ENCODE peak calls at places on chromosome 10, in nine cellular contexts. K is AG09309, F is lower lobe of right lung, I is tibial artery, V is PC-3, T is mucosa of descending colon, H is AG10803, N is NB4, B is cardiac muscle cell. Q is an unnamed sample.

GRCh38 chr10:89515031-89515841 is 20.2 kb downstream of the SLC16A12 start:
- DNase-seq in K (peak), F (no peak), I (peak), V (no peak), T (no peak), H (peak), N (no peak), B (peak), Q (peak)

GRCh38 chr10:108545921-108546320 is 1377.4 kb downstream of the XPNPEP1 start:
- DNase-seq in K (no peak), F (no peak), I (no peak), V (no peak), T (no peak), H (no peak), N (no peak), B (no peak), Q (no peak)

GRCh38 chr10:47165711-47166404 is 134.1 kb upstream of the GDF10 start:
- DNase-seq in K (no peak), F (peak), I (peak), V (no peak), T (peak), H (peak), N (peak), B (no peak), Q (peak)

GRCh38 chr10:28248092-28248491 is 54.8 kb downstream of the MPP7 start:
- DNase-seq in K (peak), F (peak), I (no peak), V (no peak), T (no peak), H (peak), N (peak), B (no peak), Q (peak)

GRCh38 chr10:24307696-24308476 is 98.9 kb downstream of the KIAA1217 start:
- DNase-seq in K (no peak), F (no peak), I (no peak), V (no peak), T (no peak), H (peak), N (no peak), B (no peak), Q (no peak)

GRCh38 chr10:113594673-113595072 is 41.8 kb downstream of the HABP2 start:
- DNase-seq in K (no peak), F (no peak), I (no peak), V (no peak), T (no peak), H (no peak), N (no peak), B (no peak), Q (no peak)

GRCh38 chr10:31033166-31033565 is 1.5 kb upstream of the ZNF438 start:
- DNase-seq in K (no peak), F (no peak), I (no peak), V (no peak), T (no peak), H (peak), N (peak), B (no peak), Q (no peak)

GRCh38 chr10:71838264-71839211 is 12.5 kb downstream of the PSAP start:
- DNase-seq in K (no peak), F (no peak), I (no peak), V (peak), T (no peak), H (peak), N (no peak), B (no peak), Q (peak)

GRCh38 chr10:101716891-101717659 is 22.1 kb upstream of the FBXW4 start:
- DNase-seq in K (no peak), F (no peak), I (no peak), V (peak), T (no peak), H (no peak), N (no peak), B (no peak), Q (no peak)

GRCh38 chr10:14422431-14422830 is 91.7 kb upstream of the FRMD4A start:
- DNase-seq in K (no peak), F (no peak), I (no peak), V (no peak), T (no peak), H (no peak), N (no peak), B (no peak), Q (no peak)

GRCh38 chr10:19629559-19629958 is 186.7 kb upstream of the PLXDC2 start:
- DNase-seq in K (peak), F (peak), I (peak), V (no peak), T (peak), H (peak), N (peak), B (peak), Q (peak)

GRCh38 chr10:103870503-103870902 is 15.1 kb upstream of the SH3PXD2A start:
- DNase-seq in K (peak), F (no peak), I (no peak), V (peak), T (no peak), H (peak), N (peak), B (no peak), Q (peak)

GRCh38 chr10:111516144-111516543 is 439.3 kb downstream of the ADRA2A start:
- DNase-seq in K (no peak), F (no peak), I (no peak), V (no peak), T (no peak), H (no peak), N (no peak), B (no peak), Q (no peak)
- H3K4me3 ChIP-seq in K (no peak), F (no peak), I (no peak), V (no peak), T (no peak), H (no peak), N (no peak), B (no peak), Q (no peak)

DNA sequence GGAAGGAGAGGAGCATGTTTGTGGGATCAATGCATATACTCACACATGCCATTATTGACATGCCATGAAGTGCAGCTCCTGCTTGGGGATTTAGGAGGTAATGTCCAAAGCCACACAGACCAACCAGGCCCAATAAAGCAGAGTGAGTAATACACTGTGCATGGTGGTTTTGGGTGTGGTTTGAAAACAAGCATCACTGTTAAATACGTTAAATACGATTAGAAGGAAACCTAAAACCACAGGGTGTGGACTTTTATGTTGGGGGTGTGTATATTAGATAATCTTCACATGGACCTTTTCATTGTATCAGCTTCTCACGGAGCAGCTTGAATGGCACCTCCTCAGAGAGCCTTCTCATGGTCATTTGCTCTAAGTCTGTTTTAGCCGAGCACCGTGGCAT is 10.4 kb upstream of the EIF3A start:
- DNase-seq in K (peak), F (no peak), I (no peak), V (peak), T (no peak), H (peak), N (peak), B (no peak), Q (peak)
- TF ChIP-seq CTCF in K (no peak), F (no peak), I (no peak), V (no peak), T (no peak), H (no peak), N (no peak), B (no peak), Q (no peak)

GRCh38 chr10:121608669-121609190 is 10.5 kb upstream of the FGFR2 start:
- DNase-seq in K (no peak), F (peak), I (peak), V (peak), T (peak), H (no peak), N (peak), B (peak), Q (no peak)
- H3K4me3 ChIP-seq in K (peak), F (peak), I (peak), V (no peak), T (no peak), H (peak), N (no peak), B (peak), Q (peak)

GRCh38 chr10:27099448-27099847 is 846 bp downstream of the ANKRD26 start:
- DNase-seq in K (no peak), F (no peak), I (no peak), V (no peak), T (no peak), H (no peak), N (no peak), B (no peak), Q (peak)

GRCh38 chr10:27104919-27105318 is 4.6 kb upstream of the ANKRD26 start:
- DNase-seq in K (no peak), F (no peak), I (no peak), V (no peak), T (no peak), H (no peak), N (peak), B (no peak), Q (no peak)

GRCh38 chr10:27100800-27101347 is 580 bp upstream of the ANKRD26 start:
- DNase-seq in K (no peak), F (no peak), I (no peak), V (no peak), T (no peak), H (no peak), N (peak), B (no peak), Q (no peak)

GRCh38 chr10:27099916-27100799 is at the start of gene ANKRD26:
- DNase-seq in K (peak), F (peak), I (peak), V (peak), T (peak), H (peak), N (peak), B (peak), Q (peak)
- TF ChIP-seq CTCF in K (no peak), F (no peak), I (peak), V (no peak), T (no peak), H (peak), N (no peak), B (peak), Q (no peak)

GRCh38 chr10:74968621-74969019 is 142.2 kb downstream of the KAT6B start:
- DNase-seq in K (no peak), F (no peak), I (no peak), V (no peak), T (no peak), H (no peak), N (peak), B (no peak), Q (no peak)
- H3K4me3 ChIP-seq in K (no peak), F (no peak), I (no peak), V (peak), T (no peak), H (no peak), N (peak), B (no peak), Q (no peak)

GRCh38 chr10:117463545-117463920 is 79.0 kb upstream of the EMX2 start:
- DNase-seq in K (no peak), F (no peak), I (no peak), V (no peak), T (no peak), H (peak), N (no peak), B (no peak), Q (no peak)

GRCh38 chr10:117460846-117461765 is 81.4 kb upstream of the EMX2 start:
- DNase-seq in K (peak), F (no peak), I (no peak), V (peak), T (no peak), H (peak), N (no peak), B (no peak), Q (no peak)

GRCh38 chr10:117462816-117463544 is 79.6 kb upstream of the EMX2 start:
- DNase-seq in K (no peak), F (no peak), I (no peak), V (no peak), T (no peak), H (no peak), N (no peak), B (no peak), Q (no peak)

GRCh38 chr10:117461766-117462423 is 80.7 kb upstream of the EMX2 start:
- DNase-seq in K (peak), F (no peak), I (peak), V (peak), T (peak), H (peak), N (peak), B (no peak), Q (peak)

DNA sequence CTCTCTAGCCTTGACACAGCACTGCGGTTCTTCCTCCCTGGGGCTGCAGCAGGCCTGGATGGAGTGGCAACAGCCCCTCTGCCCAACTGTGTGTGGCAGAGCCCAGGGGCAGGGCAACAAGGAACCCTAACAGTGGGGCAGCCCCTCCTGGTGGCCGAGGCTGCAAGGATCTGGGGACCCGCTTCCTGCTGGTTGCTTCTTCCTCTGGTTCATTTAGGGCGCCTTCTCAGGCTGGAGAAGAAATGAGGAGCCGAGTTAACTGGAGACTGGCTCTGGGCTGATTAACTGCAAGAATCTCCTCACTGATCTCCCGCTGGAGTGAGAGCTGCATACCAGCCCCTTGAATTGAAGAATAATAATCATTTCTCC is 80.1 kb upstream of the EMX2 start:
- DNase-seq in K (no peak), F (no peak), I (no peak), V (no peak), T (no peak), H (peak), N (no peak), B (peak), Q (no peak)
- TF ChIP-seq CTCF in K (peak), F (peak), I (no peak), V (no peak), T (no peak), H (peak), N (peak), B (peak), Q (peak)

DNA sequence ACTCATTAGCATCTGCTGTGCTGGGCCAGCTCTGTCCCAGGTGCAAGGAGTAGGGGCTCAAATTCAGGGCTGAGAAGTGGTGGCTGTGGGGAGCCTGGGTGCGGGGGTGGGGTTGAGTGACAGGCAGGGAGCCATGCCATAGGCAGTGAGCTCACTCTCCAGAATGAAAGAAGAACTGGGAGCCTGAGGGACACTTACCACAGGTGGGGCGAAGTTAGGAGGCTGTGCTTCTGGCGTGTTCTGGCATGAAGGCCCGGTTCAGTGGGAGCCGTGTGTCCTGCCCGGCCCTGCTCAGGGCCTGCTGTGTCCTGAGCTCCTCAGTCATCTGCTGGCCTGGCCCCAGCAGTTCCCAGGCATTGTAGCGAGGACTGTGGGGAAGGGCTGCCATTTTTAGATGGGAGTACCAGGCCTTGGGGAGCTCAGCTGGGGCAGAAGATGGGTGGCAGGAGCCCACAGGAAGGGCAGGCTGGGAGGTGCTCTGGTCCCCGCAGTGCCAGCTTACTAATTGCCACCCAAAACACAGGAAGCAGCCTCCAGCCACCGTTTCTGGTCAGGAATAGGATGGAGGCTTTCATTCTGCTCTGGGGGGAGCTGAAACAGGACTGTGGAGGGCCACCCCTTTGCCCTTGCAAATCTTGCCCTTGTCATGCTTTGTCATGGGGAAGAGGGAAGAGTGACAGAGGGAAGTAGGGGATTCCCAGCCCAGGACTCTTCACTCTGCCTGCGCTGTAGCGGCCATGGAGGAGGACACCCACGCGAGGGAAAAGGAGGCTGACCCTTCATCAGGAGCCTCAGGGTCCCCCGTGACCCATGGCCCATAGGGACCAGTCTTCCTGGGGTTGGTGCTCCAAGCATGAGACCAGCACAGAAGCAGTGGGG is 62.2 kb downstream of the MKI67 start:
- DNase-seq in K (no peak), F (peak), I (peak), V (no peak), T (no peak), H (no peak), N (peak), B (no peak), Q (no peak)
- H3K4me3 ChIP-seq in K (no peak), F (peak), I (no peak), V (no peak), T (no peak), H (no peak), N (peak), B (no peak), Q (no peak)

Q was measured in cardiac fibroblast.